ENCODE peak calls at places on chromosomes 11 and 22, in six cellular contexts. H is fibroblast of the aortic adventitia; L is stimulated activated CD4-positive, alpha-beta T cell treated with anti-CD3 and anti-CD28 coated beads, Interleukin-2, amount 100 ng/mL, for 48 hours; G is CD8-positive, alpha-beta memory T cell; W is activated T-cell treated with anti-CD3 and anti-CD28 coated beads, Interleukin-2, amount 50 U/mL, for 1 hour; P is astrocyte of the spinal cord. C is an unnamed sample.

GRCh38 chr11:69437001-69437875 is 44.2 kb upstream of the LINC01488 start:
- DNase-seq in W (no peak), H (no peak), P (peak; percentile 29), L (no peak), G (no peak), C (no peak)

GRCh38 chr11:3073029-3073435 is 15.8 kb upstream of the CARS1 start:
- DNase-seq in H (peak; percentile 97), P (peak; percentile 70), L (no peak), G (no peak), W (no peak), C (no peak)

GRCh38 chr11:2981130-2981529 is 11.0 kb downstream of the NAP1L4 start:
- DNase-seq in W (no peak), G (no peak), L (no peak), P (no peak), H (no peak), C (no peak)

GRCh38 chr22:19036523-19037273 is 85.5 kb downstream of the DGCR2 start:
- DNase-seq in W (no peak), H (no peak), G (no peak), L (no peak), P (no peak), C (peak; percentile 43)

GRCh38 chr22:29313126-29314071 is 2.1 kb downstream of the RASL10A start:
- DNase-seq in H (peak; percentile 39), W (no peak), L (peak; percentile 46), P (peak; percentile 37), G (no peak), C (no peak)

GRCh38 chr22:32996702-32997101 is 61.5 kb downstream of the SYN3 start:
- DNase-seq in L (no peak), P (no peak), H (peak; percentile 56), G (no peak), W (no peak), C (no peak)

GRCh38 chr11:17528906-17529813 is 15.1 kb downstream of the USH1C start:
- DNase-seq in G (no peak), L (no peak), P (no peak), H (no peak), W (no peak), C (peak; percentile 21)

GRCh38 chr22:48258841-48259240 is 1496.4 kb downstream of the TBC1D22A start:
- DNase-seq in G (no peak), L (no peak), H (no peak), P (no peak), W (no peak), C (no peak)

GRCh38 chr11:100563541-100564280 is 123.4 kb upstream of the ARHGAP42 start:
- DNase-seq in P (peak; percentile 31), W (no peak), H (no peak), L (no peak), G (no peak), C (no peak)

GRCh38 chr11:70525006-70525405 is 126.7 kb downstream of the CTTN start:
- DNase-seq in H (no peak), L (no peak), G (no peak), P (no peak), W (no peak), C (no peak)